ENCODE peak calls at places on chromosomes 3 and 15, in seven cellular contexts. F is sciatic nerve, Y is DMS153, D is T-helper 9 cell, B is heart left ventricle, O is GM03348, X is NCI-H774. E is an unnamed sample.

GRCh38 chr3:194196876-194197275 is 60.9 kb downstream of the HES1 start:
- DNase-seq in F (no peak), Y (no peak), D (no peak), B (no peak), O (no peak), X (no peak), E (no peak)

GRCh38 chr3:150544040-150544439 is 2.3 kb downstream of the SERP1 start:
- DNase-seq in F (no peak), Y (no peak), D (no peak), B (no peak), O (peak), X (no peak), E (peak)

GRCh38 chr3:126134219-126134975 is 46.0 kb downstream of the ALDH1L1 start:
- DNase-seq in F (peak), Y (peak), D (peak), B (peak), O (peak), X (peak), E (peak)

GRCh38 chr3:56879453-56880224 is 77.9 kb upstream of the ARHGEF3 start:
- DNase-seq in F (no peak), Y (no peak), D (no peak), B (no peak), O (peak), X (no peak), E (no peak)

GRCh38 chr3:169232863-169233262 is 430.6 kb downstream of the MECOM start:
- DNase-seq in F (no peak), Y (peak), D (no peak), B (no peak), O (no peak), X (no peak), E (peak)

GRCh38 chr15:55958349-55958748 is 35.1 kb downstream of the NEDD4 start:
- DNase-seq in F (no peak), Y (no peak), D (no peak), B (no peak), O (no peak), X (no peak), E (no peak)

GRCh38 chr3:29705906-29706507 is 425.1 kb downstream of the RBMS3 start:
- DNase-seq in F (no peak), Y (peak), D (no peak), B (no peak), O (no peak), X (peak), E (no peak)

GRCh38 chr3:159237221-159237620 is 435.4 kb downstream of the MFSD1 start:
- DNase-seq in F (no peak), Y (no peak), D (no peak), B (no peak), O (no peak), X (no peak), E (no peak)

GRCh38 chr3:24111711-24112110 is 166.6 kb downstream of the NR1D2 start:
- DNase-seq in F (no peak), Y (no peak), D (no peak), B (no peak), O (no peak), X (no peak), E (no peak)

GRCh38 chr3:15521573-15521965 is at the start of gene COLQ:
- DNase-seq in F (no peak), Y (no peak), D (no peak), B (no peak), O (no peak), X (no peak), E (no peak)

GRCh38 chr15:96330450-96331140 is at the start of gene NR2F2:
- DNase-seq in F (peak), Y (peak), D (no peak), B (peak), O (peak), X (peak), E (peak)

GRCh38 chr3:55128201-55128870 is 200.5 kb upstream of the LRTM1 start:
- DNase-seq in F (no peak), Y (no peak), D (no peak), B (no peak), O (peak), X (no peak), E (no peak)

GRCh38 chr15:51267047-51267713 is 71.2 kb downstream of the CYP19A1 start:
- DNase-seq in F (no peak), Y (no peak), D (no peak), B (no peak), O (peak), X (no peak), E (no peak)

GRCh38 chr3:119206611-119207511 is 33.5 kb downstream of the UPK1B start:
- DNase-seq in F (no peak), Y (no peak), D (no peak), B (peak), O (no peak), X (no peak), E (no peak)

GRCh38 chr3:122088519-122088918 is 33.4 kb downstream of the CD86 start:
- DNase-seq in F (no peak), Y (no peak), D (no peak), B (no peak), O (no peak), X (no peak), E (no peak)

GRCh38 chr3:41126961-41127360 is 72.3 kb upstream of the CTNNB1 start:
- DNase-seq in F (no peak), Y (no peak), D (no peak), B (no peak), O (no peak), X (no peak), E (no peak)

GRCh38 chr3:197317250-197317963 is 19.0 kb upstream of the DLG1 start:
- DNase-seq in F (no peak), Y (no peak), D (no peak), B (no peak), O (peak), X (no peak), E (peak)

GRCh38 chr15:42141246-42141645 is 15.2 kb downstream of the PLA2G4F start:
- DNase-seq in F (peak), Y (no peak), D (no peak), B (no peak), O (no peak), X (no peak), E (no peak)

GRCh38 chr15:50828610-50829206 is 63.2 kb upstream of the SPPL2A start:
- DNase-seq in F (no peak), Y (no peak), D (no peak), B (peak), O (peak), X (no peak), E (peak)

GRCh38 chr15:59590027-59590426 is 21.6 kb upstream of the GCNT3 start:
- DNase-seq in F (no peak), Y (no peak), D (no peak), B (no peak), O (no peak), X (no peak), E (no peak)

GRCh38 chr15:87710406-87710805 is 546.1 kb downstream of the NTRK3 start:
- DNase-seq in F (peak), Y (no peak), D (no peak), B (no peak), O (no peak), X (no peak), E (peak)

GRCh38 chr3:186042521-186043202 is 66.2 kb downstream of the ETV5 start:
- DNase-seq in F (no peak), Y (no peak), D (no peak), B (no peak), O (no peak), X (no peak), E (no peak)

GRCh38 chr3:79602385-79602784 is 165.4 kb downstream of the ROBO1 start:
- DNase-seq in F (no peak), Y (no peak), D (no peak), B (no peak), O (no peak), X (no peak), E (no peak)

GRCh38 chr15:40854161-40854560 is 10.3 kb downstream of the SPINT1 start:
- DNase-seq in F (no peak), Y (no peak), D (no peak), B (no peak), O (no peak), X (no peak), E (no peak)

GRCh38 chr3:36124118-36124796 is 256.0 kb upstream of the STAC start:
- DNase-seq in F (no peak), Y (peak), D (no peak), B (no peak), O (peak), X (no peak), E (peak)

GRCh38 chr15:90845201-90845949 is 23.0 kb upstream of the FURIN start:
- DNase-seq in F (no peak), Y (no peak), D (no peak), B (peak), O (peak), X (no peak), E (peak)

GRCh38 chr3:76501315-76501714 is 538.6 kb upstream of the ROBO2 start:
- DNase-seq in F (no peak), Y (no peak), D (no peak), B (no peak), O (no peak), X (no peak), E (no peak)

GRCh38 chr15:60000113-60000823 is 3.8 kb upstream of the FOXB1 start:
- DNase-seq in F (no peak), Y (no peak), D (no peak), B (no peak), O (no peak), X (peak), E (no peak)

E was measured in H4.